ENCODE peak calls at places on chromosomes 6 and 20, in ten cellular contexts. K is neuronal stem cell; P is thyroid gland; I is Daoy; H is NK-92 treated with Interleukin-12 subunit alpha and Interleukin-12 subunit beta, amount 100 ng/mL, for 24 hours; Z is type B pancreatic cell; Y is body of pancreas; T is SW 1271; W is GM18507; Q is activated naive CD4-positive, alpha-beta T cell. S is an unnamed sample.

GRCh38 chr6:157335829-157336228 is 12.5 kb upstream of the TMEM242 start:
- DNase-seq in Q (no peak), T (no peak), I (no peak), Z (no peak), H (no peak), Y (no peak), K (no peak), W (no peak), P (no peak), S (no peak)

GRCh38 chr6:154705471-154706113 is 27.6 kb upstream of the SCAF8 start:
- DNase-seq in Q (no peak), P (no peak), H (no peak), K (no peak), W (no peak), I (peak; percentile 18), T (no peak), Z (no peak), Y (no peak), S (no peak)

GRCh38 chr20:24376523-24377085 is 92.8 kb upstream of the SYNDIG1 start:
- DNase-seq in T (no peak), Z (no peak), Y (no peak), I (no peak), K (no peak), W (no peak), P (no peak), Q (no peak), H (no peak), S (no peak)

GRCh38 chr20:51562027-51562333 is 19.5 kb upstream of the NFATC2 start:
- DNase-seq in P (no peak), H (no peak), Z (no peak), W (no peak), Q (no peak), T (no peak), K (no peak), I (no peak), Y (no peak), S (no peak)

GRCh38 chr6:650098-650497 is 6.8 kb downstream of the HUS1B start:
- DNase-seq in H (no peak), Z (no peak), T (no peak), K (no peak), P (no peak), Y (no peak), Q (no peak), W (no peak), I (no peak), S (no peak)

GRCh38 chr20:25052255-25053206 is 5.4 kb downstream of the ACSS1 start:
- DNase-seq in W (no peak), P (no peak), Q (no peak), Z (no peak), I (peak; percentile 36), H (no peak), K (no peak), T (no peak), Y (no peak), S (no peak)

GRCh38 chr20:1345030-1345755 is 16.3 kb upstream of the SDCBP2 start:
- DNase-seq in H (no peak), Y (no peak), Q (no peak), I (no peak), Z (no peak), W (no peak), T (no peak), K (no peak), P (no peak), S (no peak)

GRCh38 chr6:43900560-43901329 is 130.7 kb downstream of the VEGFA start:
- DNase-seq in Z (no peak), P (peak; percentile 38), Y (no peak), W (no peak), K (no peak), Q (no peak), H (no peak), T (no peak), I (no peak), S (no peak)